ENCODE peak calls at places on chromosomes 13 and 19, in eight cellular contexts. Z is tibial nerve, M is SK-N-SH, C is stomach, H is HepG2, K is suprapubic skin, Q is ovary, D is upper lobe of left lung. W is an unnamed sample.

GRCh38 chr13:29567411-29567810 is 28.1 kb downstream of the SLC7A1 start:
- DNase-seq in Z (no peak), M (no peak), C (no peak), H (no peak), K (no peak), Q (no peak), D (no peak), W (no peak)

GRCh38 chr19:15195987-15196682 is 4.7 kb downstream of the NOTCH3 start:
- DNase-seq in Z (no peak), M (no peak), C (peak; percentile 92), H (no peak), K (no peak), Q (no peak), D (peak; percentile 85), W (no peak)

GRCh38 chr19:29400917-29401711 is 124.7 kb upstream of the VSTM2B start:
- DNase-seq in Z (no peak), M (no peak), C (no peak), H (no peak), K (no peak), Q (no peak), D (no peak), W (no peak)

GRCh38 chr19:18320865-18321728 is 1.8 kb downstream of the LSM4 start:
- DNase-seq in Z (no peak), M (no peak), C (peak; percentile 62), H (no peak), K (no peak), Q (no peak), D (peak; percentile 72), W (no peak)

GRCh38 chr19:48819366-48819816 is 8.6 kb upstream of the BCAT2 start:
- DNase-seq in Z (peak; percentile 96), M (no peak), C (peak; percentile 97), H (no peak), K (peak; percentile 93), Q (peak; percentile 88), D (peak; percentile 95), W (peak; percentile 92)

GRCh38 chr13:40993119-40993518 is 26.0 kb downstream of the ELF1 start:
- DNase-seq in Z (no peak), M (no peak), C (no peak), H (no peak), K (no peak), Q (no peak), D (no peak), W (no peak)

GRCh38 chr13:109297628-109298027 is 488.8 kb downstream of the IRS2 start:
- DNase-seq in Z (no peak), M (peak; percentile 36), C (no peak), H (no peak), K (no peak), Q (no peak), D (no peak), W (no peak)

GRCh38 chr19:1210227-1210538 is 4.6 kb downstream of the STK11 start:
- DNase-seq in Z (no peak), M (no peak), C (no peak), H (no peak), K (no peak), Q (no peak), D (no peak), W (no peak)

GRCh38 chr19:57934820-57935665 is at the start of gene ZNF418:
- DNase-seq in Z (peak; percentile 37), M (no peak), C (peak; percentile 54), H (no peak), K (no peak), Q (peak; percentile 54), D (peak; percentile 55), W (peak; percentile 75)

GRCh38 chr19:3483226-3483628 is at the start of gene SMIM44:
- DNase-seq in Z (no peak), M (no peak), C (peak; percentile 66), H (no peak), K (no peak), Q (no peak), D (no peak), W (no peak)

GRCh38 chr19:55418185-55418584 is 10.6 kb upstream of the UBE2S start:
- DNase-seq in Z (peak; percentile 54), M (peak; percentile 83), C (peak; percentile 57), H (peak; percentile 70), K (no peak), Q (peak; percentile 31), D (peak; percentile 39), W (no peak)

GRCh38 chr13:94712812-94713555 is 639 bp upstream of the SOX21 start:
- DNase-seq in Z (no peak), M (peak; percentile 76), C (peak; percentile 78), H (no peak), K (no peak), Q (no peak), D (no peak), W (peak; percentile 66)

GRCh38 chr13:30510811-30511371 is 45.2 kb upstream of the HMGB1 start:
- DNase-seq in Z (no peak), M (no peak), C (no peak), H (no peak), K (no peak), Q (no peak), D (no peak), W (no peak)

GRCh38 chr13:62931901-62932883 is 1516.5 kb upstream of the PCDH20 start:
- DNase-seq in Z (no peak), M (no peak), C (no peak), H (no peak), K (no peak), Q (no peak), D (no peak), W (no peak)

GRCh38 chr19:54133312-54133956 is 4.1 kb upstream of the CNOT3 start:
- DNase-seq in Z (no peak), M (no peak), C (no peak), H (peak; percentile 84), K (no peak), Q (no peak), D (no peak), W (no peak)

GRCh38 chr13:51585696-51586095 is 1.4 kb downstream of the WDFY2 start:
- DNase-seq in Z (no peak), M (no peak), C (no peak), H (no peak), K (no peak), Q (no peak), D (no peak), W (no peak)

GRCh38 chr19:31066385-31066784 is 282.9 kb downstream of the TSHZ3 start:
- DNase-seq in Z (peak; percentile 11), M (no peak), C (no peak), H (no peak), K (no peak), Q (no peak), D (no peak), W (no peak)

GRCh38 chr19:1665565-1666047 is 13.2 kb upstream of the TCF3 start:
- DNase-seq in Z (no peak), M (no peak), C (no peak), H (no peak), K (no peak), Q (no peak), D (no peak), W (no peak)

GRCh38 chr19:19459707-19460251 is 54.3 kb downstream of the GATAD2A start:
- DNase-seq in Z (no peak), M (no peak), C (peak; percentile 41), H (no peak), K (no peak), Q (no peak), D (peak; percentile 85), W (no peak)

GRCh38 chr19:28305513-28305912 is 907.4 kb downstream of the UQCRFS1 start:
- DNase-seq in Z (no peak), M (no peak), C (no peak), H (no peak), K (no peak), Q (no peak), D (no peak), W (no peak)

GRCh38 chr19:7488736-7489353 is at the start of gene PEX11G:
- DNase-seq in Z (peak; percentile 86), M (peak; percentile 99), C (peak; percentile 96), H (no peak), K (peak; percentile 95), Q (peak; percentile 90), D (peak; percentile 92), W (peak; percentile 95)

GRCh38 chr13:109974354-109974753 is 188.0 kb upstream of the IRS2 start:
- DNase-seq in Z (no peak), M (no peak), C (no peak), H (no peak), K (no peak), Q (no peak), D (no peak), W (no peak)

GRCh38 chr13:44669534-44669933 is 93.4 kb upstream of the TSC22D1 start:
- DNase-seq in Z (no peak), M (no peak), C (no peak), H (no peak), K (no peak), Q (no peak), D (no peak), W (no peak)

GRCh38 chr19:21317821-21318220 is 11.4 kb downstream of the ZNF708 start:
- DNase-seq in Z (no peak), M (no peak), C (no peak), H (no peak), K (no peak), Q (no peak), D (no peak), W (no peak)

GRCh38 chr13:111418101-111418500 is 97.7 kb downstream of the TEX29 start:
- DNase-seq in Z (no peak), M (no peak), C (no peak), H (no peak), K (no peak), Q (no peak), D (no peak), W (no peak)

GRCh38 chr13:32415019-32415418 is 12.9 kb downstream of the N4BP2L1 start:
- DNase-seq in Z (no peak), M (peak; percentile 30), C (no peak), H (no peak), K (no peak), Q (no peak), D (no peak), W (no peak)
- TF ChIP-seq EP300 in Z (no peak), M (no peak), C (no peak), H (no peak), K (no peak), Q (no peak), D (no peak), W (no peak)

DNA sequence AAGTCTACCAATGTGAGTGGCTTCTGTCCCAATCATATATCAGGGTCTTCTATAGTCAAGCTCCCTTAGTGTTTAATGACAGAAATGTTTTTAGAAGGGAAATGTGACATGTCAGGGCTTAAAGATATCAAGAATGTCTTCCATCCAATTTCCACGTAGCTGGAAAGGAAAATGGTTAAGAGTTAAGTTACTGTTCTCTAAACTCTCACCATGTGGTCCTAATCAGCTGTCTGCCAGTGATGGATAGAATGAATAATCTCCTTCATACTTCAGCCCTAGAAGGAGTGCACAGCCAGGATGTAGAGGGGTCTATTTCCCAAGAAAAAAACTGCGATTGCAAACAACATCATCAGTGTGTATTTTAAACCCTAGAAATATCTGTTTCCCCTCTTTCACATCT is 36.3 kb downstream of the FLT1 start:
- DNase-seq in Z (no peak), M (no peak), C (no peak), H (no peak), K (no peak), Q (no peak), D (no peak), W (no peak)
- H3K36me3 ChIP-seq in Z (no peaks in the 10 kb centered on the region), M (no peaks in the 10 kb centered on the region), C (no peaks in the 10 kb centered on the region), H (no peaks in the 10 kb centered on the region), K (no peaks in the 10 kb centered on the region), Q (no peaks in the 10 kb centered on the region), D (peaks cover 16% of the 10 kb centered on the region), W (no peaks in the 10 kb centered on the region)

GRCh38 chr13:114066956-114067355 is 65.5 kb downstream of the RASA3 start:
- DNase-seq in Z (no peak), M (no peak), C (no peak), H (no peak), K (no peak), Q (no peak), D (no peak), W (no peak)
- H3K27ac ChIP-seq in Z (peak overlapping the region; percentile 99), M (peak overlapping the region; percentile 100), C (peak overlapping the region; percentile 96), H (no peak overlapping the region), K (peak overlapping the region; percentile 97), Q (peak overlapping the region; percentile 99), D (peak overlapping the region; percentile 93), W (peak overlapping the region; percentile 90)

GRCh38 chr19:9751449-9751848 is 17.1 kb downstream of the ZNF846 start:
- DNase-seq in Z (no peak), M (no peak), C (no peak), H (peak; percentile 4), K (no peak), Q (no peak), D (no peak), W (no peak)
- TF ChIP-seq EP300 in Z (no peak), M (no peak), C (no peak), H (no peak), K (no peak), Q (no peak), D (no peak), W (no peak)

W was measured in sigmoid colon.